ENCODE peak calls at places on chromosomes 11 and 22, in six cellular contexts. Q, D, F, A, S and M are unnamed samples.
A peak's percentile ranks its signal among the peaks of the same experiment; 100 is the strongest.

GRCh38 chr11:121615506-121615905 is 162.7 kb upstream of the SORL1-AS1 start:
- DNase-seq in Q (no peak), D (no peak), F (no peak), A (peak; percentile 32), S (no peak), M (peak; percentile 21)

GRCh38 chr22:49969751-49970527 is 9.4 kb downstream of the PIM3 start:
- DNase-seq in Q (no peak), D (no peak), F (no peak), A (no peak), S (no peak), M (no peak)

GRCh38 chr11:14611939-14612338 is 31.7 kb upstream of the PDE3B start:
- DNase-seq in Q (no peak), D (no peak), F (no peak), A (no peak), S (no peak), M (no peak)

GRCh38 chr11:1852885-1853284 is at the start of gene LSP1:
- DNase-seq in Q (peak; percentile 45), D (no peak), F (no peak), A (no peak), S (no peak), M (no peak)

GRCh38 chr22:29146771-29147170 is 58.9 kb upstream of the EMID1 start:
- DNase-seq in Q (no peak), D (no peak), F (no peak), A (no peak), S (no peak), M (no peak)

GRCh38 chr22:31305194-31305593 is 12.9 kb upstream of the PIK3IP1 start:
- DNase-seq in Q (no peak), D (no peak), F (no peak), A (no peak), S (no peak), M (no peak)

GRCh38 chr22:23083315-23084021 is 13.1 kb downstream of the GNAZ start:
- DNase-seq in Q (no peak), D (no peak), F (no peak), A (no peak), S (no peak), M (no peak)

GRCh38 chr11:75142714-75143419 is 8.0 kb upstream of the SLCO2B1 start:
- DNase-seq in Q (peak; percentile 46), D (peak; percentile 53), F (peak; percentile 83), A (peak; percentile 93), S (peak; percentile 73), M (peak; percentile 75)

GRCh38 chr11:68214173-68215086 is 1.3 kb upstream of the KMT5B start:
- DNase-seq in Q (no peak), D (no peak), F (no peak), A (no peak), S (no peak), M (no peak)

GRCh38 chr22:27648074-27648473 is 153.5 kb downstream of the MN1 start:
- DNase-seq in Q (no peak), D (no peak), F (no peak), A (no peak), S (no peak), M (no peak)

GRCh38 chr11:95793111-95793510 is 2.8 kb downstream of the CEP57 start:
- DNase-seq in Q (no peak), D (no peak), F (no peak), A (peak; percentile 58), S (no peak), M (no peak)

GRCh38 chr11:108432783-108433182 is 34.5 kb downstream of the C11orf65 start:
- DNase-seq in Q (no peak), D (no peak), F (no peak), A (peak; percentile 86), S (peak; percentile 1), M (no peak)

GRCh38 chr22:49509016-49509415 is 318.7 kb downstream of the BRD1 start:
- DNase-seq in Q (no peak), D (no peak), F (no peak), A (no peak), S (no peak), M (no peak)

GRCh38 chr22:44266811-44267760 is 45.7 kb downstream of the SHISAL1 start:
- DNase-seq in Q (no peak), D (no peak), F (no peak), A (no peak), S (no peak), M (no peak)

GRCh38 chr11:100756556-100756955 is 69.5 kb downstream of the ARHGAP42 start:
- DNase-seq in Q (no peak), D (no peak), F (no peak), A (no peak), S (peak; percentile 31), M (no peak)

GRCh38 chr11:109641549-109641948 is 219.6 kb downstream of the C11orf87 start:
- DNase-seq in Q (no peak), D (peak; percentile 7), F (peak; percentile 13), A (peak; percentile 47), S (peak; percentile 51), M (no peak)

GRCh38 chr22:49632199-49633009 is 195.3 kb downstream of the BRD1 start:
- DNase-seq in Q (no peak), D (peak; percentile 57), F (peak; percentile 55), A (peak; percentile 41), S (peak; percentile 12), M (no peak)

GRCh38 chr11:117919326-117920275 is 9.6 kb downstream of the TMPRSS13 start:
- DNase-seq in Q (no peak), D (no peak), F (no peak), A (no peak), S (no peak), M (no peak)

GRCh38 chr22:23219787-23220484 is 39.6 kb downstream of the BCR start:
- DNase-seq in Q (no peak), D (peak; percentile 33), F (no peak), A (peak; percentile 53), S (no peak), M (no peak)

GRCh38 chr11:133966924-133967598 is 10.3 kb upstream of the IGSF9B start:
- DNase-seq in Q (peak; percentile 52), D (no peak), F (peak; percentile 22), A (no peak), S (no peak), M (no peak)

GRCh38 chr11:117428856-117429229 is 101.2 kb downstream of the CEP164 start:
- DNase-seq in Q (no peak), D (no peak), F (no peak), A (no peak), S (no peak), M (no peak)

GRCh38 chr11:2885676-2886081 is at the start of gene CDKN1C:
- DNase-seq in Q (peak; percentile 64), D (peak; percentile 71), F (peak; percentile 71), A (peak; percentile 62), S (peak; percentile 59), M (peak; percentile 59)

GRCh38 chr11:106249857-106250256 is 172.4 kb downstream of the AASDHPPT start:
- DNase-seq in Q (no peak), D (no peak), F (no peak), A (peak; percentile 40), S (peak; percentile 82), M (no peak)

GRCh38 chr11:8247312-8247711 is 16.4 kb downstream of the LMO1 start:
- DNase-seq in Q (no peak), D (peak; percentile 34), F (no peak), A (no peak), S (no peak), M (no peak)